ENCODE peak calls at places on chromosome 9, in seven cellular contexts. H, M, V, G, Q, N and Y are unnamed samples.
A peak's percentile ranks its signal among the peaks of the same experiment; 100 is the strongest.

GRCh38 chr9:87086111-87086510 is 138.8 kb upstream of the GAS1 start:
- DNase-seq in Q (no peak), V (no peak), G (no peak), N (no peak), H (no peak), M (no peak), Y (no peak)

GRCh38 chr9:21030389-21031035 is 928 bp downstream of the HACD4 start:
- DNase-seq in H (no peak), M (no peak), V (no peak), G (no peak), N (peak; percentile 28), Q (no peak), Y (no peak)

GRCh38 chr9:37873955-37874354 is 30.0 kb downstream of the SLC25A51 start:
- DNase-seq in M (no peak), N (no peak), V (no peak), H (no peak), G (no peak), Q (no peak), Y (no peak)

GRCh38 chr9:130906727-130907416 is 10.3 kb upstream of the QRFP start:
- DNase-seq in G (no peak), M (no peak), N (no peak), V (no peak), H (no peak), Q (no peak), Y (no peak)

GRCh38 chr9:132006657-132007370 is 72.9 kb downstream of the MED27 start:
- DNase-seq in G (no peak), Q (no peak), V (no peak), M (no peak), N (peak; percentile 25), H (peak; percentile 80), Y (no peak)

GRCh38 chr9:111316796-111317195 is 13.2 kb downstream of the OR2K2 start:
- DNase-seq in N (no peak), Q (no peak), V (no peak), G (no peak), H (no peak), M (no peak), Y (no peak)

GRCh38 chr9:36436909-36437308 is 36.8 kb upstream of the RNF38 start:
- DNase-seq in H (no peak), V (no peak), N (no peak), M (no peak), Q (peak; percentile 56), G (no peak), Y (no peak)

GRCh38 chr9:36873247-36873875 is 160.7 kb downstream of the PAX5 start:
- DNase-seq in N (peak; percentile 71), H (peak; percentile 40), V (peak; percentile 86), G (peak; percentile 61), Q (peak; percentile 63), M (peak; percentile 79), Y (peak; percentile 52)

GRCh38 chr9:138077898-138078540 is 200.4 kb downstream of the CACNA1B start:
- DNase-seq in H (no peak), M (no peak), G (no peak), N (no peak), V (peak; percentile 2), Q (no peak), Y (no peak)

GRCh38 chr9:138073808-138074207 is 196.2 kb downstream of the CACNA1B start:
- DNase-seq in V (peak; percentile 12), N (no peak), M (no peak), H (no peak), Q (no peak), G (no peak), Y (no peak)

DNA sequence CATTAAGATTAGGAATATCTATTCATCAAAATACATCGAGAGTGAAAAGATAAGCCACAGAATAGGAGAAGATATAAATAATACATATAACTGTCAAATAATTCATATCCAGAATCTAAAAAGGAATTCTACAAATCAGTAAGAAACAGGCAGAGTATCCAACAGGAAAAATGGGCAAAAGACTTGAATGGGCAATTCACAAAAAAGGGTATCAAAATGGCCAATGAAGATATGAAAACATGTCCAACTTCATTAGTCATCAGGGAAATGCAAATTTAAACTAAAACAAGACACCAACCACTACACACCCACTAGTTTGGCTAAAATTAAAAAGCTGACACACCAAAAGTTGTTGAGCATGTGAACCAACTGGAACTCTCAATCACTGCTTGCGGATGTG is 206.9 kb upstream of the TBC1D2 start:
- DNase-seq in G (no peak), Q (no peak), N (no peak), M (no peak), H (no peak), V (no peak), Y (no peak)
- H3K9me3 ChIP-seq in G (peaks cover 15% of the 10 kb centered on the region), Q (peaks cover 48% of the 10 kb centered on the region), N (peaks cover 21% of the 10 kb centered on the region), M (peaks cover 15% of the 10 kb centered on the region), H (peaks cover 16% of the 10 kb centered on the region), V (peaks cover 10% of the 10 kb centered on the region), Y (no peaks in the 10 kb centered on the region)

DNA sequence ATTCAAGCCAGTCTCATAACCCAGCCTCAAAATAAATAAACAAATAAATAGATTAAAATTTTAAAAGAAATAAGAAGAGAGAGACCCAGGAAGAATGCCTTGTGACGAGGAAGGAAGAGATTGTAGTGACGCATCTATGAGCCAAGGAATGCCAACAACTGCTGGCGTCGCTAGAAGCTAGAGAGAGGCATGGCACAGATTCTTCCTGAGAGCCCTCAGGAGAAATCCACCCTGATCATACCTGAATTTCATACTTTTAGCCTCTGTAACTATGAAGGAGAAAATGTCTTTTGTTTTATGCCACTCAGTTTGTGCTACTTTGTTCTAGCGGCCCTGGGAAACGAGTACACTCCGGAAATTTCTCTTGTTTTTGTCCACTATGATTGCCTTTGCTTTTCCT is 103.9 kb downstream of the C9orf50 start:
- DNase-seq in Q (no peak), H (no peak), G (no peak), N (no peak), M (no peak), V (no peak), Y (no peak)
- H3K9me3 ChIP-seq in Q (peaks cover 35% of the 10 kb centered on the region), H (peaks cover 16% of the 10 kb centered on the region), G (peaks cover 31% of the 10 kb centered on the region), N (peaks cover 29% of the 10 kb centered on the region), M (peaks cover 19% of the 10 kb centered on the region), V (peaks cover 6% of the 10 kb centered on the region), Y (no peaks in the 10 kb centered on the region)

GRCh38 chr9:135650408-135650807 is 11.1 kb upstream of the GLT6D1 start:
- DNase-seq in V (no peak), H (no peak), Q (no peak), N (no peak), M (no peak), G (no peak), Y (no peak)

GRCh38 chr9:135644631-135645218 is 5.4 kb upstream of the GLT6D1 start:
- DNase-seq in H (peak; percentile 6), V (no peak), Q (no peak), N (no peak), M (no peak), G (no peak), Y (no peak)

GRCh38 chr9:135647897-135648296 is 8.6 kb upstream of the GLT6D1 start:
- DNase-seq in N (no peak), Q (no peak), G (no peak), H (no peak), M (peak; percentile 16), V (no peak), Y (no peak)

GRCh38 chr9:135648494-135649410 is 9.4 kb upstream of the GLT6D1 start:
- DNase-seq in H (no peak), M (no peak), V (no peak), G (no peak), N (no peak), Q (no peak), Y (no peak)

DNA sequence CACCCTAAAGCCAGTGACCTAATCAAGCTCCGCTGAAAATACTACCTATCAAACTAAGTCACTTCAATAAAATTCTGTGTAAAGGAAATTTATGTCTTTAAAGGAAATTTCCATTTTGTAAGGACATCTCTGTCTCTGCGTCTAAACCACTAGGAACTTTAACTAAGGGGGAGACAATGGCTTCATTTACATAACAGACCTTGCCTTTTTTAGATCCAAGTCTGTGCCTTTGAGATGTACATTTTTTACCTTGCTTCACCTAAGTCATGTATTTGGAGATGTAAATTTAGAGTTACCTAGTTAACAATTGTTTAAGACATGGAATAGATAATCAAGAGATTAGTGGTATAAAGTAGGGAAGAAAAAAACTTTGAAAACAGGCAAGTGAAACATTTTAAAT is 10.2 kb upstream of the GLT6D1 start:
- DNase-seq in H (no peak), M (no peak), V (no peak), N (no peak), Q (no peak), G (no peak), Y (no peak)
- H3K9me3 ChIP-seq in H (peaks cover 23% of the 10 kb centered on the region), M (peaks cover 44% of the 10 kb centered on the region), V (no peaks in the 10 kb centered on the region), N (peaks cover 35% of the 10 kb centered on the region), Q (peaks cover 48% of the 10 kb centered on the region), G (peaks cover 38% of the 10 kb centered on the region), Y (peaks cover 13% of the 10 kb centered on the region)

DNA sequence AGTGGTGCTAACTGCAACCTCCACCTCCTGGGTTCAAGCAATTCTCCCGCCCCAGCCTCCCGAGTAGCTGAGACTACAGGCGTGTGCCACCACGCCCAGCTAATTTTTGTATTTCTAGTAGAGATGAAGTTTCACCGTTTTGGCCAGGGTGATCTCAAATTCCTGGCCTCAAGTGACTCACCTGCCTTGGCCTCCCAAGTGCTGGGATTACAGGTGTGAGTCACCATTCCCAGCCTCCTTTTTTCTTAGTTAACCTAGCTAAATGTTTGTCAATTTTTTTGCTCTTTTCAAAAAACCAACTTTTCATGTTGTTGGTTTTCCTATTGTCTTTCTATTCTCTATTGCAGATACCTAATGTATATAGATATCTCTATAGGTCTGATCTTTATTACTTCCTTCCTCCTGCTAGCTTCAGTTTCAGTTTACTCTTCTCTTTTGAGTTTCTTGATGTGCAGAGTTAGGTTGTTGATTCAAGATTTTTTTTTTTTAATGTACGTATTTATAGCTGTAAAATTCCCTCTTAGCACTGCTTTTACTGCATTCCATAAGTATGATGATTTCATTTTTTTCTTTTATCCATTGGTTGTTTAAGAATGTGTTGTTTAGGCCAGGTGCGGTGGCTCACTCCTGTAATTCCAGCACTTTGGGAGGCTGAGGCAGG is 32.9 kb downstream of the FGD3 start:
- DNase-seq in V (no peak), Q (no peak), N (no peak), G (no peak), M (no peak), H (peak; percentile 77), Y (no peak)
- H3K9me3 ChIP-seq in V (no peaks in the 10 kb centered on the region), Q (peaks cover 9% of the 10 kb centered on the region), N (no peaks in the 10 kb centered on the region), G (peaks cover 4% of the 10 kb centered on the region), M (peaks cover 41% of the 10 kb centered on the region), H (peaks cover 14% of the 10 kb centered on the region), Y (no peaks in the 10 kb centered on the region)

GRCh38 chr9:112997236-112997941 is 14.6 kb downstream of the ZNF883 start:
- DNase-seq in H (no peak), V (no peak), M (no peak), Q (no peak), G (no peak), N (no peak), Y (no peak)
- H3K9me3 ChIP-seq in H (peaks cover 49% of the 10 kb centered on the region), V (peaks cover 36% of the 10 kb centered on the region), M (peaks cover 15% of the 10 kb centered on the region), Q (peaks cover 96% of the 10 kb centered on the region), G (peaks cover 74% of the 10 kb centered on the region), N (peaks cover 59% of the 10 kb centered on the region), Y (peaks cover 15% of the 10 kb centered on the region)

GRCh38 chr9:103992938-103993595 is 101.0 kb upstream of the SMC2 start:
- DNase-seq in N (no peak), V (no peak), H (no peak), G (no peak), M (no peak), Q (no peak), Y (no peak)

GRCh38 chr9:103999375-104000062 is 94.6 kb upstream of the SMC2 start:
- DNase-seq in G (no peak), H (no peak), Q (no peak), N (no peak), M (no peak), V (peak; percentile 3), Y (no peak)

GRCh38 chr9:103997861-103998370 is 96.2 kb upstream of the SMC2 start:
- DNase-seq in H (no peak), N (no peak), V (no peak), G (no peak), Q (no peak), M (no peak), Y (no peak)
- H3K9me3 ChIP-seq in H (no peaks in the 10 kb centered on the region), N (no peaks in the 10 kb centered on the region), V (no peaks in the 10 kb centered on the region), G (no peaks in the 10 kb centered on the region), Q (peaks cover 4% of the 10 kb centered on the region), M (no peaks in the 10 kb centered on the region), Y (no peaks in the 10 kb centered on the region)